ENCODE peak calls at places on chromosomes 6 and 20, in nine cellular contexts. One of them, this sample, is unnamed.

GRCh38 chr20:56429496-56429895 is 17.4 kb downstream of the CASS4 start:
- DNase-seq in stimulated activated CD4-positive, alpha-beta T cell treated with anti-CD3 and anti-CD28 coated beads, Interleukin-4, amount 100 ng/mL, for 48 hours: no peak
- DNase-seq in BJ: no peak
- DNase-seq in PC-3: no peak
- DNase-seq in CD4-positive, CD25-positive, alpha-beta regulatory T cell: no peak
- DNase-seq in Kasumi-1: peak
- DNase-seq in endothelial cell: no peak
- DNase-seq in lower lobe of right lung: no peak
- DNase-seq in EL: peak
- DNase-seq in this sample: no peak

GRCh38 chr6:109296305-109296915 is 85.9 kb downstream of the CD164 start:
- DNase-seq in stimulated activated CD4-positive, alpha-beta T cell treated with anti-CD3 and anti-CD28 coated beads, Interleukin-4, amount 100 ng/mL, for 48 hours: no peak
- DNase-seq in BJ: no peak
- DNase-seq in PC-3: peak
- DNase-seq in CD4-positive, CD25-positive, alpha-beta regulatory T cell: no peak
- DNase-seq in Kasumi-1: no peak
- DNase-seq in endothelial cell: no peak
- DNase-seq in lower lobe of right lung: no peak
- DNase-seq in EL: no peak
- DNase-seq in this sample: no peak

GRCh38 chr6:5292154-5292553 is 30.8 kb downstream of the FARS2 start:
- DNase-seq in stimulated activated CD4-positive, alpha-beta T cell treated with anti-CD3 and anti-CD28 coated beads, Interleukin-4, amount 100 ng/mL, for 48 hours: no peak
- DNase-seq in BJ: no peak
- DNase-seq in PC-3: no peak
- DNase-seq in CD4-positive, CD25-positive, alpha-beta regulatory T cell: no peak
- DNase-seq in Kasumi-1: no peak
- DNase-seq in endothelial cell: no peak
- DNase-seq in lower lobe of right lung: no peak
- DNase-seq in EL: no peak
- DNase-seq in this sample: no peak

GRCh38 chr6:166656269-166657206 is 29.5 kb upstream of the RPS6KA2 start:
- DNase-seq in stimulated activated CD4-positive, alpha-beta T cell treated with anti-CD3 and anti-CD28 coated beads, Interleukin-4, amount 100 ng/mL, for 48 hours: no peak
- DNase-seq in BJ: no peak
- DNase-seq in PC-3: no peak
- DNase-seq in CD4-positive, CD25-positive, alpha-beta regulatory T cell: no peak
- DNase-seq in Kasumi-1: no peak
- DNase-seq in endothelial cell: no peak
- DNase-seq in lower lobe of right lung: no peak
- DNase-seq in EL: peak
- DNase-seq in this sample: no peak

GRCh38 chr6:21527731-21528130 is 65.8 kb upstream of the SOX4 start:
- DNase-seq in stimulated activated CD4-positive, alpha-beta T cell treated with anti-CD3 and anti-CD28 coated beads, Interleukin-4, amount 100 ng/mL, for 48 hours: no peak
- DNase-seq in BJ: no peak
- DNase-seq in PC-3: peak
- DNase-seq in CD4-positive, CD25-positive, alpha-beta regulatory T cell: no peak
- DNase-seq in Kasumi-1: no peak
- DNase-seq in endothelial cell: no peak
- DNase-seq in lower lobe of right lung: no peak
- DNase-seq in EL: no peak
- DNase-seq in this sample: no peak

GRCh38 chr20:3857405-3857804 is 10.8 kb downstream of the MAVS start:
- DNase-seq in stimulated activated CD4-positive, alpha-beta T cell treated with anti-CD3 and anti-CD28 coated beads, Interleukin-4, amount 100 ng/mL, for 48 hours: no peak
- DNase-seq in BJ: no peak
- DNase-seq in PC-3: no peak
- DNase-seq in CD4-positive, CD25-positive, alpha-beta regulatory T cell: no peak
- DNase-seq in Kasumi-1: no peak
- DNase-seq in endothelial cell: no peak
- DNase-seq in lower lobe of right lung: no peak
- DNase-seq in EL: no peak
- DNase-seq in this sample: no peak

GRCh38 chr6:6656287-6656686 is 67.8 kb downstream of the LY86 start:
- DNase-seq in stimulated activated CD4-positive, alpha-beta T cell treated with anti-CD3 and anti-CD28 coated beads, Interleukin-4, amount 100 ng/mL, for 48 hours: no peak
- DNase-seq in BJ: no peak
- DNase-seq in PC-3: no peak
- DNase-seq in CD4-positive, CD25-positive, alpha-beta regulatory T cell: peak
- DNase-seq in Kasumi-1: no peak
- DNase-seq in endothelial cell: no peak
- DNase-seq in lower lobe of right lung: no peak
- DNase-seq in EL: no peak
- DNase-seq in this sample: no peak

GRCh38 chr6:37279366-37280134 is 21.6 kb upstream of the TMEM217 start:
- DNase-seq in stimulated activated CD4-positive, alpha-beta T cell treated with anti-CD3 and anti-CD28 coated beads, Interleukin-4, amount 100 ng/mL, for 48 hours: no peak
- DNase-seq in BJ: peak
- DNase-seq in PC-3: no peak
- DNase-seq in CD4-positive, CD25-positive, alpha-beta regulatory T cell: no peak
- DNase-seq in Kasumi-1: peak
- DNase-seq in endothelial cell: no peak
- DNase-seq in lower lobe of right lung: no peak
- DNase-seq in EL: peak
- DNase-seq in this sample: no peak

GRCh38 chr6:33672808-33673207 is 38.7 kb downstream of the UQCC2 start:
- DNase-seq in stimulated activated CD4-positive, alpha-beta T cell treated with anti-CD3 and anti-CD28 coated beads, Interleukin-4, amount 100 ng/mL, for 48 hours: no peak
- DNase-seq in BJ: peak
- DNase-seq in PC-3: peak
- DNase-seq in CD4-positive, CD25-positive, alpha-beta regulatory T cell: no peak
- DNase-seq in Kasumi-1: peak
- DNase-seq in endothelial cell: no peak
- DNase-seq in lower lobe of right lung: no peak
- DNase-seq in EL: peak
- DNase-seq in this sample: no peak

GRCh38 chr6:111646942-111647341 is 41.3 kb upstream of the TRAF3IP2 start:
- DNase-seq in stimulated activated CD4-positive, alpha-beta T cell treated with anti-CD3 and anti-CD28 coated beads, Interleukin-4, amount 100 ng/mL, for 48 hours: no peak
- DNase-seq in BJ: peak
- DNase-seq in PC-3: no peak
- DNase-seq in CD4-positive, CD25-positive, alpha-beta regulatory T cell: no peak
- DNase-seq in Kasumi-1: no peak
- DNase-seq in endothelial cell: no peak
- DNase-seq in lower lobe of right lung: no peak
- DNase-seq in EL: peak
- DNase-seq in this sample: no peak

GRCh38 chr6:34205916-34206315 is 30.8 kb upstream of the HMGA1 start:
- DNase-seq in stimulated activated CD4-positive, alpha-beta T cell treated with anti-CD3 and anti-CD28 coated beads, Interleukin-4, amount 100 ng/mL, for 48 hours: no peak
- DNase-seq in BJ: no peak
- DNase-seq in PC-3: no peak
- DNase-seq in CD4-positive, CD25-positive, alpha-beta regulatory T cell: no peak
- DNase-seq in Kasumi-1: no peak
- DNase-seq in endothelial cell: no peak
- DNase-seq in lower lobe of right lung: no peak
- DNase-seq in EL: no peak
- DNase-seq in this sample: no peak

GRCh38 chr6:117605169-117605826 is 3.0 kb upstream of the GOPC start:
- DNase-seq in stimulated activated CD4-positive, alpha-beta T cell treated with anti-CD3 and anti-CD28 coated beads, Interleukin-4, amount 100 ng/mL, for 48 hours: no peak
- DNase-seq in BJ: peak
- DNase-seq in PC-3: peak
- DNase-seq in CD4-positive, CD25-positive, alpha-beta regulatory T cell: peak
- DNase-seq in Kasumi-1: peak
- DNase-seq in endothelial cell: peak
- DNase-seq in lower lobe of right lung: no peak
- DNase-seq in EL: peak
- DNase-seq in this sample: peak

GRCh38 chr6:167495506-167496391 is 170.9 kb downstream of the TTLL2 start:
- DNase-seq in stimulated activated CD4-positive, alpha-beta T cell treated with anti-CD3 and anti-CD28 coated beads, Interleukin-4, amount 100 ng/mL, for 48 hours: no peak
- DNase-seq in BJ: no peak
- DNase-seq in PC-3: no peak
- DNase-seq in CD4-positive, CD25-positive, alpha-beta regulatory T cell: no peak
- DNase-seq in Kasumi-1: no peak
- DNase-seq in endothelial cell: no peak
- DNase-seq in lower lobe of right lung: no peak
- DNase-seq in EL: no peak
- DNase-seq in this sample: no peak

GRCh38 chr6:111725446-111726112 is 119.9 kb upstream of the TRAF3IP2 start:
- DNase-seq in stimulated activated CD4-positive, alpha-beta T cell treated with anti-CD3 and anti-CD28 coated beads, Interleukin-4, amount 100 ng/mL, for 48 hours: no peak
- DNase-seq in BJ: no peak
- DNase-seq in PC-3: no peak
- DNase-seq in CD4-positive, CD25-positive, alpha-beta regulatory T cell: no peak
- DNase-seq in Kasumi-1: no peak
- DNase-seq in endothelial cell: no peak
- DNase-seq in lower lobe of right lung: no peak
- DNase-seq in EL: peak
- DNase-seq in this sample: no peak

GRCh38 chr20:56764671-56765070 is 135.6 kb downstream of the TFAP2C start:
- DNase-seq in stimulated activated CD4-positive, alpha-beta T cell treated with anti-CD3 and anti-CD28 coated beads, Interleukin-4, amount 100 ng/mL, for 48 hours: no peak
- DNase-seq in BJ: no peak
- DNase-seq in PC-3: no peak
- DNase-seq in CD4-positive, CD25-positive, alpha-beta regulatory T cell: no peak
- DNase-seq in Kasumi-1: no peak
- DNase-seq in endothelial cell: no peak
- DNase-seq in lower lobe of right lung: no peak
- DNase-seq in EL: no peak
- DNase-seq in this sample: no peak

GRCh38 chr6:23111984-23112383 is 542.6 kb downstream of the HDGFL1 start:
- DNase-seq in stimulated activated CD4-positive, alpha-beta T cell treated with anti-CD3 and anti-CD28 coated beads, Interleukin-4, amount 100 ng/mL, for 48 hours: no peak
- DNase-seq in BJ: peak
- DNase-seq in PC-3: no peak
- DNase-seq in CD4-positive, CD25-positive, alpha-beta regulatory T cell: no peak
- DNase-seq in Kasumi-1: no peak
- DNase-seq in endothelial cell: no peak
- DNase-seq in lower lobe of right lung: no peak
- DNase-seq in EL: peak
- DNase-seq in this sample: no peak

GRCh38 chr20:43916073-43916874 is 1.6 kb downstream of the TOX2 start:
- DNase-seq in stimulated activated CD4-positive, alpha-beta T cell treated with anti-CD3 and anti-CD28 coated beads, Interleukin-4, amount 100 ng/mL, for 48 hours: no peak
- DNase-seq in BJ: no peak
- DNase-seq in PC-3: no peak
- DNase-seq in CD4-positive, CD25-positive, alpha-beta regulatory T cell: no peak
- DNase-seq in Kasumi-1: no peak
- DNase-seq in endothelial cell: peak
- DNase-seq in lower lobe of right lung: no peak
- DNase-seq in EL: peak
- DNase-seq in this sample: no peak